ENCODE peak calls at places on chromosomes 3 and 15, in six cellular contexts. K, L, H, I, Q and D are unnamed samples.

GRCh38 chr3:46866720-46867549 is 3.7 kb upstream of the MYL3 start:
- DNase-seq in K (peak), L (no peak), H (no peak), I (peak), Q (peak), D (peak)

GRCh38 chr3:66037986-66038369 is 740 bp downstream of the MAGI1 start:
- DNase-seq in K (no peak), L (no peak), H (no peak), I (no peak), Q (no peak), D (no peak)

GRCh38 chr3:34419801-34420200 is 621.4 kb downstream of the PDCD6IP start:
- DNase-seq in K (no peak), L (no peak), H (no peak), I (no peak), Q (no peak), D (no peak)

GRCh38 chr3:129233538-129233937 is 15.9 kb upstream of the COPG1 start:
- DNase-seq in K (no peak), L (no peak), H (no peak), I (peak), Q (no peak), D (no peak)

GRCh38 chr3:141876381-141876890 is at the start of gene ATP1B3:
- DNase-seq in K (peak), L (peak), H (peak), I (peak), Q (peak), D (peak)

GRCh38 chr15:84855032-84855645 is 29.3 kb upstream of the SLC28A1 start:
- DNase-seq in K (no peak), L (no peak), H (no peak), I (no peak), Q (no peak), D (no peak)

GRCh38 chr3:71132995-71133730 is 450.4 kb downstream of the FOXP1 start:
- DNase-seq in K (no peak), L (no peak), H (no peak), I (no peak), Q (no peak), D (no peak)

GRCh38 chr15:58551084-58551763 is 119.4 kb downstream of the LIPC start:
- DNase-seq in K (no peak), L (no peak), H (no peak), I (no peak), Q (no peak), D (no peak)

GRCh38 chr15:27757050-27757449 is 342.1 kb downstream of the OCA2 start:
- DNase-seq in K (no peak), L (no peak), H (no peak), I (no peak), Q (peak), D (no peak)

GRCh38 chr3:127365383-127365782 is 77.5 kb upstream of the PRR20G start:
- DNase-seq in K (no peak), L (no peak), H (no peak), I (no peak), Q (no peak), D (no peak)

GRCh38 chr3:45118615-45119062 is 27.5 kb downstream of the CDCP1 start:
- DNase-seq in K (no peak), L (no peak), H (no peak), I (no peak), Q (no peak), D (no peak)

GRCh38 chr3:122969585-122970453 is 57.7 kb downstream of the SEMA5B start:
- DNase-seq in K (peak), L (no peak), H (no peak), I (peak), Q (peak), D (no peak)

GRCh38 chr3:47017504-47018268 is 38.2 kb downstream of the NBEAL2 start:
- DNase-seq in K (no peak), L (no peak), H (no peak), I (no peak), Q (no peak), D (no peak)

GRCh38 chr15:68055224-68055705 is 1.1 kb downstream of the PIAS1 start:
- DNase-seq in K (peak), L (no peak), H (no peak), I (peak), Q (peak), D (peak)

GRCh38 chr15:89335289-89336041 is 841 bp upstream of the POLG start:
- DNase-seq in K (no peak), L (no peak), H (no peak), I (no peak), Q (no peak), D (peak)

GRCh38 chr3:35908366-35909232 is 269.3 kb downstream of the ARPP21 start:
- DNase-seq in K (peak), L (peak), H (peak), I (peak), Q (peak), D (no peak)

GRCh38 chr3:51955893-51956770 is 951 bp downstream of the GPR62 start:
- DNase-seq in K (peak), L (no peak), H (no peak), I (peak), Q (peak), D (no peak)

GRCh38 chr3:194120789-194121770 is 14.9 kb upstream of the HES1 start:
- DNase-seq in K (no peak), L (no peak), H (no peak), I (no peak), Q (no peak), D (no peak)

GRCh38 chr3:8837172-8837571 is 67.8 kb upstream of the OXTR start:
- DNase-seq in K (peak), L (peak), H (no peak), I (no peak), Q (peak), D (no peak)

GRCh38 chr3:159548675-159549335 is 439.8 kb upstream of the IL12A start:
- DNase-seq in K (peak), L (peak), H (peak), I (no peak), Q (peak), D (no peak)

GRCh38 chr3:195883801-195884200 is 24.6 kb downstream of the TNK2 start:
- DNase-seq in K (no peak), L (no peak), H (no peak), I (no peak), Q (no peak), D (no peak)

GRCh38 chr3:126911162-126912026 is 71.5 kb upstream of the PLXNA1 start:
- DNase-seq in K (peak), L (peak), H (no peak), I (peak), Q (peak), D (peak)

GRCh38 chr3:50506169-50506568 is 2.7 kb upstream of the CACNA2D2 start:
- DNase-seq in K (no peak), L (no peak), H (no peak), I (no peak), Q (no peak), D (no peak)

GRCh38 chr3:131789188-131789587 is 245.6 kb downstream of the CPNE4 start:
- DNase-seq in K (no peak), L (no peak), H (no peak), I (no peak), Q (no peak), D (no peak)

GRCh38 chr3:133256787-133257483 is 142.9 kb upstream of the BFSP2 start:
- DNase-seq in K (no peak), L (no peak), H (no peak), I (no peak), Q (peak), D (no peak)

GRCh38 chr3:99175276-99175801 is 273.8 kb upstream of the DCBLD2 start:
- DNase-seq in K (no peak), L (no peak), H (no peak), I (no peak), Q (no peak), D (no peak)

GRCh38 chr3:146817705-146818104 is 212.6 kb upstream of the PLSCR5 start:
- DNase-seq in K (peak), L (peak), H (no peak), I (no peak), Q (peak), D (no peak)

GRCh38 chr3:40920041-40920440 is 279.3 kb upstream of the CTNNB1 start:
- DNase-seq in K (no peak), L (no peak), H (no peak), I (no peak), Q (peak), D (no peak)

GRCh38 chr3:149934524-149934923 is 36.2 kb downstream of the PFN2 start:
- DNase-seq in K (peak), L (no peak), H (peak), I (no peak), Q (peak), D (no peak)

GRCh38 chr3:65712156-65712555 is 326.6 kb downstream of the MAGI1 start:
- DNase-seq in K (peak), L (no peak), H (peak), I (no peak), Q (no peak), D (no peak)

GRCh38 chr15:65095747-65096104 is 19.2 kb downstream of the KBTBD13 start:
- DNase-seq in K (no peak), L (no peak), H (no peak), I (no peak), Q (no peak), D (no peak)

GRCh38 chr15:93088981-93089854 is at the start of gene RGMA:
- DNase-seq in K (no peak), L (no peak), H (no peak), I (no peak), Q (no peak), D (no peak)

GRCh38 chr3:94336076-94336741 is 273.3 kb downstream of the NSUN3 start:
- DNase-seq in K (peak), L (peak), H (peak), I (no peak), Q (peak), D (no peak)

GRCh38 chr15:61228025-61228901 is 839 bp downstream of the RORA start:
- DNase-seq in K (peak), L (no peak), H (no peak), I (peak), Q (no peak), D (no peak)

GRCh38 chr3:105686324-105686897 is 182.4 kb downstream of the CBLB start:
- DNase-seq in K (peak), L (peak), H (peak), I (no peak), Q (peak), D (no peak)

GRCh38 chr3:18630295-18630694 is 205.2 kb upstream of the SATB1 start:
- DNase-seq in K (no peak), L (no peak), H (no peak), I (no peak), Q (no peak), D (no peak)

GRCh38 chr3:134074001-134074789 is 44.5 kb upstream of the SLCO2A1 start:
- DNase-seq in K (no peak), L (no peak), H (no peak), I (no peak), Q (no peak), D (no peak)

GRCh38 chr3:85576091-85576690 is 617.4 kb downstream of the CADM2 start:
- DNase-seq in K (peak), L (peak), H (peak), I (peak), Q (peak), D (peak)